ENCODE peak calls at places on chromosomes 4 and X, in ten cellular contexts. One of them, this sample, is unnamed.

GRCh38 chr4:138666366-138666765 is 349.2 kb upstream of the NOCT start:
- DNase-seq in sigmoid colon: no peak
- DNase-seq in prostate gland: no peak
- DNase-seq in gastrocnemius medialis: no peak
- DNase-seq in lower leg skin: no peak
- DNase-seq in suprapubic skin: no peak
- DNase-seq in tibial nerve: no peak
- DNase-seq in uterus: no peak
- DNase-seq in ovary: no peak
- DNase-seq in heart left ventricle: no peak
- DNase-seq in this sample: no peak

GRCh38 chrX:119150163-119151135 is 22.8 kb upstream of the KIAA1210 start:
- DNase-seq in tibial nerve: no peak
- DNase-seq in ovary: peak
- DNase-seq in prostate gland: no peak
- DNase-seq in heart left ventricle: no peak
- DNase-seq in sigmoid colon: no peak
- DNase-seq in uterus: no peak
- DNase-seq in lower leg skin: peak
- DNase-seq in suprapubic skin: peak
- DNase-seq in gastrocnemius medialis: no peak
- DNase-seq in this sample: no peak

GRCh38 chr4:83876047-83876446 is 340.1 kb downstream of the GPAT3 start:
- DNase-seq in suprapubic skin: no peak
- DNase-seq in heart left ventricle: no peak
- DNase-seq in gastrocnemius medialis: no peak
- DNase-seq in sigmoid colon: no peak
- DNase-seq in uterus: no peak
- DNase-seq in prostate gland: no peak
- DNase-seq in lower leg skin: no peak
- DNase-seq in tibial nerve: no peak
- DNase-seq in ovary: no peak
- DNase-seq in this sample: no peak

GRCh38 chr4:6364581-6364980 is 94.9 kb downstream of the WFS1 start:
- DNase-seq in uterus: no peak
- DNase-seq in prostate gland: no peak
- DNase-seq in heart left ventricle: no peak
- DNase-seq in tibial nerve: no peak
- DNase-seq in sigmoid colon: no peak
- DNase-seq in ovary: no peak
- DNase-seq in suprapubic skin: no peak
- DNase-seq in gastrocnemius medialis: no peak
- DNase-seq in lower leg skin: no peak
- DNase-seq in this sample: no peak

GRCh38 chrX:42606591-42606990 is 171.4 kb downstream of the PPP1R2C start:
- DNase-seq in tibial nerve: no peak
- DNase-seq in lower leg skin: no peak
- DNase-seq in prostate gland: no peak
- DNase-seq in heart left ventricle: no peak
- DNase-seq in gastrocnemius medialis: no peak
- DNase-seq in uterus: no peak
- DNase-seq in sigmoid colon: no peak
- DNase-seq in suprapubic skin: no peak
- DNase-seq in ovary: no peak
- DNase-seq in this sample: no peak

GRCh38 chrX:12421918-12422317 is 283.6 kb downstream of the FRMPD4 start:
- DNase-seq in heart left ventricle: no peak
- DNase-seq in tibial nerve: no peak
- DNase-seq in suprapubic skin: no peak
- DNase-seq in sigmoid colon: no peak
- DNase-seq in gastrocnemius medialis: no peak
- DNase-seq in lower leg skin: no peak
- DNase-seq in ovary: no peak
- DNase-seq in uterus: no peak
- DNase-seq in prostate gland: no peak
- DNase-seq in this sample: no peak

GRCh38 chr4:148454835-148455234 is 12.6 kb upstream of the NR3C2 start:
- DNase-seq in gastrocnemius medialis: no peak
- DNase-seq in lower leg skin: no peak
- DNase-seq in uterus: no peak
- DNase-seq in prostate gland: no peak
- DNase-seq in heart left ventricle: no peak
- DNase-seq in tibial nerve: no peak
- DNase-seq in sigmoid colon: no peak
- DNase-seq in ovary: no peak
- DNase-seq in suprapubic skin: no peak
- DNase-seq in this sample: no peak

GRCh38 chr4:1767770-1768366 is 25.2 kb upstream of the FGFR3 start:
- DNase-seq in gastrocnemius medialis: no peak
- DNase-seq in tibial nerve: no peak
- DNase-seq in lower leg skin: no peak
- DNase-seq in suprapubic skin: no peak
- DNase-seq in prostate gland: no peak
- DNase-seq in heart left ventricle: no peak
- DNase-seq in ovary: no peak
- DNase-seq in sigmoid colon: no peak
- DNase-seq in uterus: no peak
- DNase-seq in this sample: no peak

GRCh38 chrX:111568356-111568755 is 56.9 kb downstream of the SERTM2 start:
- DNase-seq in sigmoid colon: no peak
- DNase-seq in tibial nerve: no peak
- DNase-seq in uterus: no peak
- DNase-seq in gastrocnemius medialis: no peak
- DNase-seq in heart left ventricle: no peak
- DNase-seq in suprapubic skin: no peak
- DNase-seq in ovary: no peak
- DNase-seq in lower leg skin: no peak
- DNase-seq in prostate gland: no peak
- DNase-seq in this sample: no peak

GRCh38 chrX:86066998-86067397 is 19.6 kb upstream of the CHM start:
- DNase-seq in ovary: no peak
- DNase-seq in suprapubic skin: no peak
- DNase-seq in heart left ventricle: no peak
- DNase-seq in tibial nerve: no peak
- DNase-seq in lower leg skin: no peak
- DNase-seq in uterus: no peak
- DNase-seq in gastrocnemius medialis: no peak
- DNase-seq in sigmoid colon: no peak
- DNase-seq in prostate gland: no peak
- DNase-seq in this sample: no peak

GRCh38 chrX:129495941-129496340 is 27.3 kb downstream of the SMARCA1 start:
- DNase-seq in ovary: no peak
- DNase-seq in tibial nerve: no peak
- DNase-seq in suprapubic skin: no peak
- DNase-seq in heart left ventricle: no peak
- DNase-seq in prostate gland: no peak
- DNase-seq in lower leg skin: no peak
- DNase-seq in uterus: no peak
- DNase-seq in sigmoid colon: no peak
- DNase-seq in gastrocnemius medialis: no peak
- DNase-seq in this sample: no peak

GRCh38 chr4:110515676-110516075 is 39.7 kb downstream of the ENPEP start:
- DNase-seq in prostate gland: no peak
- DNase-seq in uterus: no peak
- DNase-seq in gastrocnemius medialis: no peak
- DNase-seq in sigmoid colon: no peak
- DNase-seq in suprapubic skin: no peak
- DNase-seq in tibial nerve: no peak
- DNase-seq in lower leg skin: no peak
- DNase-seq in heart left ventricle: no peak
- DNase-seq in ovary: no peak
- DNase-seq in this sample: no peak
- H3K4me3 ChIP-seq in prostate gland: no peak
- H3K4me3 ChIP-seq in uterus: no peak
- H3K4me3 ChIP-seq in gastrocnemius medialis: no peak
- H3K4me3 ChIP-seq in sigmoid colon: peak
- H3K4me3 ChIP-seq in suprapubic skin: peak
- H3K4me3 ChIP-seq in tibial nerve: peak
- H3K4me3 ChIP-seq in lower leg skin: no peak
- H3K4me3 ChIP-seq in heart left ventricle: peak
- H3K4me3 ChIP-seq in ovary: peak
- H3K4me3 ChIP-seq in this sample: peak

GRCh38 chrX:47235691-47236103 is 2.9 kb downstream of the USP11 start:
- DNase-seq in heart left ventricle: no peak
- DNase-seq in tibial nerve: no peak
- DNase-seq in suprapubic skin: no peak
- DNase-seq in sigmoid colon: no peak
- DNase-seq in prostate gland: no peak
- DNase-seq in gastrocnemius medialis: no peak
- DNase-seq in lower leg skin: no peak
- DNase-seq in uterus: no peak
- DNase-seq in ovary: no peak
- DNase-seq in this sample: no peak

GRCh38 chrX:47234583-47234982 is 1.8 kb downstream of the USP11 start:
- DNase-seq in tibial nerve: no peak
- DNase-seq in lower leg skin: no peak
- DNase-seq in uterus: no peak
- DNase-seq in prostate gland: no peak
- DNase-seq in ovary: no peak
- DNase-seq in sigmoid colon: no peak
- DNase-seq in heart left ventricle: no peak
- DNase-seq in gastrocnemius medialis: no peak
- DNase-seq in suprapubic skin: no peak
- DNase-seq in this sample: no peak

GRCh38 chrX:47232197-47232802 is 509 bp upstream of the USP11 start:
- DNase-seq in prostate gland: no peak
- DNase-seq in lower leg skin: no peak
- DNase-seq in tibial nerve: no peak
- DNase-seq in gastrocnemius medialis: no peak
- DNase-seq in ovary: peak
- DNase-seq in heart left ventricle: no peak
- DNase-seq in suprapubic skin: no peak
- DNase-seq in uterus: no peak
- DNase-seq in sigmoid colon: no peak
- DNase-seq in this sample: no peak

GRCh38 chrX:47232803-47233332 is at the start of gene USP11:
- DNase-seq in lower leg skin: peak
- DNase-seq in uterus: peak
- DNase-seq in suprapubic skin: no peak
- DNase-seq in sigmoid colon: peak
- DNase-seq in heart left ventricle: peak
- DNase-seq in ovary: peak
- DNase-seq in tibial nerve: no peak
- DNase-seq in gastrocnemius medialis: no peak
- DNase-seq in prostate gland: no peak
- DNase-seq in this sample: no peak

DNA sequence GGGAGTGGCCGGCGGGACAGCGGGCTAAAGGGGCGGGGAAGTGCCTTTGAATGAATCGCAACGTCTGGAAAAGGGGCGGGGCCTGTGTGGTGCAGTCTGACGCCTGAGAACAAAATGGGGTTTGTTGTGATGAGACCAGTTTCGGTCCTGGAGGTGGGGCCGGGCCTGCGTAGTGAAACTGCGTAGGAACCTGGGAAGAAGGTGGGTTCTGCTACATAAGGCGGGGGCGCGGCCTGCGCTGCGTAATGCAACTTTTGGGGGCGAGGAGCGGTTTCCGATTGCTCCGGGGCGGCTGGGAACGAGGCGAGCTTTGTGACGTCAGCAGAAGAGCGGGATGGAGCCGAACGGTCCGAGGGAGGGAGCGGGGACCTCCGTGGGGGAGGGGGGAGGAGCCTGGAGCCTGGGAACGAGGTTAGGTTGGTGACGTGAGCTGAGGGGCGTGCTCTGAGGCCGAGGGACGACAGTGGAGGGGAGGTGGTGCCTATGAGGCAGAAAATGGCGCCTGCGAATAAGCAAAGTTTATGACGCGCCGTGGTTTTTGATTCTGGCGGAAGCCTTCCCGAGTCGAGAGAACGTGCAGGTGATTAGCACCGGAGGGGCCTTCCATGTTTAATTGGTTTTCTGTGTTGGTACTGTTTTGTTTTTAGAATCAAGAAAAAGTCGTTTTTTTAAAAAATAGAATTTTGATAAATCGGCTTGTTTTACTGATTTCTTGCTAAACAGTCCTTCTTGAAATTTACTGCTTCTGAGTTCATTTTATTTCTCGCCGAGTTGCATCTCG is 714 bp downstream of the USP11 start:
- DNase-seq in heart left ventricle: peak
- DNase-seq in prostate gland: peak
- DNase-seq in suprapubic skin: peak
- DNase-seq in uterus: peak
- DNase-seq in tibial nerve: peak
- DNase-seq in lower leg skin: peak
- DNase-seq in sigmoid colon: peak
- DNase-seq in gastrocnemius medialis: peak
- DNase-seq in ovary: peak
- DNase-seq in this sample: peak
- TF ChIP-seq POLR2A in heart left ventricle: no peak
- TF ChIP-seq POLR2A in prostate gland: peak
- TF ChIP-seq POLR2A in suprapubic skin: no peak
- TF ChIP-seq POLR2A in uterus: peak
- TF ChIP-seq POLR2A in tibial nerve: peak
- TF ChIP-seq POLR2A in lower leg skin: no peak
- TF ChIP-seq POLR2A in sigmoid colon: no peak
- TF ChIP-seq POLR2A in gastrocnemius medialis: peak
- TF ChIP-seq POLR2A in ovary: peak
- TF ChIP-seq POLR2A in this sample: no peak

DNA sequence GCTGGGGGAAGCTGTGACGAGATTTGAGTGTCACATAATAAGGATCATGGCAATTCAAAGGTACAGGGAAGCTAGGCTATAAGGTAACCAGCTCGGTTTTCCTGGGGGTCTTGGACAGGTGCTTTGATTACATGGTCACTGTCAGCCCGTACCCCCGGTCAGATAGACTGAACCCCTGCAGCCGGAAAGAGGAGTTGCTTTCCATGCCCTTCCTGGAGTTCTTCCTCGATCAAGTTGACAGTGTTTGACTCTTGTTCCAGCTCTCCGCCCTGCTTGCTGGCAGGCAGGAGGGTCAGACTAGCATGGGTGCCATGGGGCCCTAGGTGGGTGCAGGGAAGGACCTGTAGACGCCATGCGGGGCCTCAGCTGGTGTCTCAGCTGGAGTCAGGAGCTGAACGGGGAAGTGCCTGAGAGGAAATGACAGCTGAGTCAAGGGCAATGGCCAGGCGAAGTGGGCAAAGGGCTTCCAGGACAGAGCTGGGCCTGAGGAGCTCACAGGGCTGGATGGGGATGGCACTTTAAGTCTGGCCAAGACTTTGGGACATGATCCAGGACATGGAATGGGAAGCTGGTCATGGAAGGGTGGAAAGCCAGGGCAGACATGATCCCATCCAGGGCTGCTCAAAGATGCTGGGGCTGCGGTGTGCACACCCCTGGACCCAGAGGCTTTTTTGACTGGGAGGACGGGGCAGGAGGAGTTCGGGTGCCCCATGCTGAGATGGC is 1.6 kb downstream of the TMEM187 start:
- DNase-seq in lower leg skin: peak
- DNase-seq in ovary: peak
- DNase-seq in heart left ventricle: no peak
- DNase-seq in sigmoid colon: no peak
- DNase-seq in prostate gland: no peak
- DNase-seq in gastrocnemius medialis: no peak
- DNase-seq in uterus: no peak
- DNase-seq in tibial nerve: no peak
- DNase-seq in suprapubic skin: no peak
- DNase-seq in this sample: no peak
- H3K4me3 ChIP-seq in lower leg skin: no peak
- H3K4me3 ChIP-seq in ovary: no peak
- H3K4me3 ChIP-seq in heart left ventricle: no peak
- H3K4me3 ChIP-seq in sigmoid colon: no peak
- H3K4me3 ChIP-seq in prostate gland: no peak
- H3K4me3 ChIP-seq in gastrocnemius medialis: no peak
- H3K4me3 ChIP-seq in uterus: no peak
- H3K4me3 ChIP-seq in tibial nerve: no peak
- H3K4me3 ChIP-seq in suprapubic skin: peak
- H3K4me3 ChIP-seq in this sample: no peak

GRCh38 chrX:54044126-54044876 is at the start of gene PHF8:
- DNase-seq in suprapubic skin: peak
- DNase-seq in gastrocnemius medialis: peak
- DNase-seq in uterus: peak
- DNase-seq in heart left ventricle: peak
- DNase-seq in tibial nerve: peak
- DNase-seq in ovary: peak
- DNase-seq in lower leg skin: peak
- DNase-seq in prostate gland: peak
- DNase-seq in sigmoid colon: peak
- DNase-seq in this sample: peak
- TF ChIP-seq POLR2A in suprapubic skin: no peak
- TF ChIP-seq POLR2A in gastrocnemius medialis: peak
- TF ChIP-seq POLR2A in uterus: peak
- TF ChIP-seq POLR2A in heart left ventricle: no peak
- TF ChIP-seq POLR2A in tibial nerve: peak
- TF ChIP-seq POLR2A in ovary: peak
- TF ChIP-seq POLR2A in lower leg skin: no peak
- TF ChIP-seq POLR2A in prostate gland: peak
- TF ChIP-seq POLR2A in sigmoid colon: peak
- TF ChIP-seq POLR2A in this sample: no peak